ENCODE peak calls at places on chromosomes 3 and 15, in nine cellular contexts. G is pancreas, X is choroid plexus epithelial cell, A is fibroblast of lung, R is AG09309, E is Caco-2, K is cardiac fibroblast, H is lower lobe of right lung, T is left lung. P is an unnamed sample.

GRCh38 chr3:13850161-13850945 is 29.5 kb downstream of the WNT7A start:
- DNase-seq in G (no peak), X (no peak), A (peak; percentile 36), R (no peak), E (peak; percentile 93), K (no peak), H (peak; percentile 87), T (peak; percentile 92), P (peak; percentile 0)

GRCh38 chr15:93040288-93041158 is 48.5 kb downstream of the RGMA start:
- DNase-seq in G (no peak), X (no peak), A (no peak), R (no peak), E (no peak), K (no peak), H (peak; percentile 74), T (peak; percentile 76), P (no peak)

GRCh38 chr3:29202368-29202767 is 78.5 kb upstream of the RBMS3 start:
- DNase-seq in G (no peak), X (peak; percentile 46), A (peak; percentile 69), R (no peak), E (no peak), K (peak; percentile 10), H (no peak), T (no peak), P (no peak)

GRCh38 chr15:68550004-68550403 is 28.8 kb upstream of the CORO2B start:
- DNase-seq in G (no peak), X (no peak), A (no peak), R (no peak), E (no peak), K (no peak), H (no peak), T (no peak), P (no peak)

GRCh38 chr3:71709908-71710511 is 15.2 kb downstream of the EIF4E3 start:
- DNase-seq in G (peak; percentile 39), X (no peak), A (no peak), R (no peak), E (no peak), K (no peak), H (no peak), T (no peak), P (no peak)

GRCh38 chr3:32366638-32367368 is 24.9 kb upstream of the CMTM7 start:
- DNase-seq in G (no peak), X (peak; percentile 18), A (peak; percentile 35), R (no peak), E (no peak), K (no peak), H (no peak), T (no peak), P (no peak)

GRCh38 chr3:97942801-97943546 is 29.3 kb downstream of the RIOX2 start:
- DNase-seq in G (no peak), X (no peak), A (no peak), R (no peak), E (no peak), K (no peak), H (no peak), T (no peak), P (no peak)

GRCh38 chr3:37279858-37280257 is 105.5 kb upstream of the LRRFIP2 start:
- DNase-seq in G (no peak), X (peak; percentile 10), A (no peak), R (no peak), E (no peak), K (no peak), H (no peak), T (no peak), P (no peak)

GRCh38 chr3:112814256-112814655 is 32.4 kb downstream of the CD200R1L start:
- DNase-seq in G (no peak), X (peak; percentile 93), A (peak; percentile 82), R (peak; percentile 76), E (no peak), K (peak; percentile 93), H (no peak), T (no peak), P (peak; percentile 28)

GRCh38 chr15:65365229-65365628 is 12.6 kb downstream of the IGDCC3 start:
- DNase-seq in G (no peak), X (peak; percentile 27), A (no peak), R (no peak), E (peak; percentile 76), K (no peak), H (no peak), T (no peak), P (no peak)

GRCh38 chr3:134699141-134699711 is 48.4 kb upstream of the KY start:
- DNase-seq in G (no peak), X (no peak), A (no peak), R (no peak), E (no peak), K (no peak), H (no peak), T (no peak), P (no peak)

GRCh38 chr3:101867521-101867920 is 18.2 kb downstream of the NFKBIZ start:
- DNase-seq in G (no peak), X (no peak), A (no peak), R (no peak), E (no peak), K (no peak), H (no peak), T (no peak), P (no peak)

GRCh38 chr3:197168606-197169005 is 129.8 kb downstream of the DLG1 start:
- DNase-seq in G (no peak), X (peak; percentile 69), A (peak; percentile 31), R (peak; percentile 24), E (no peak), K (peak; percentile 64), H (no peak), T (no peak), P (peak; percentile 19)

GRCh38 chr15:66832679-66833078 is 130.6 kb downstream of the SMAD6 start:
- DNase-seq in G (no peak), X (peak; percentile 83), A (no peak), R (peak; percentile 89), E (no peak), K (peak; percentile 96), H (no peak), T (no peak), P (peak; percentile 60)

GRCh38 chr15:66831289-66831688 is 129.3 kb downstream of the SMAD6 start:
- DNase-seq in G (no peak), X (no peak), A (no peak), R (no peak), E (no peak), K (no peak), H (no peak), T (no peak), P (no peak)

GRCh38 chr15:66829551-66830131 is 127.6 kb downstream of the SMAD6 start:
- DNase-seq in G (no peak), X (no peak), A (no peak), R (no peak), E (no peak), K (no peak), H (no peak), T (no peak), P (no peak)

GRCh38 chr15:66831801-66832390 is 129.9 kb downstream of the SMAD6 start:
- DNase-seq in G (no peak), X (no peak), A (no peak), R (no peak), E (peak; percentile 22), K (no peak), H (peak; percentile 34), T (no peak), P (no peak)

GRCh38 chr15:66830358-66830757 is 128.3 kb downstream of the SMAD6 start:
- DNase-seq in G (no peak), X (peak; percentile 51), A (peak; percentile 61), R (no peak), E (no peak), K (peak; percentile 85), H (no peak), T (no peak), P (no peak)
- TF ChIP-seq CTCF in G (no peak), X (no peak), A (no peak), R (no peak), E (no peak), K (no peak), H (no peak), T (no peak), P (no peak)

GRCh38 chr3:151386063-151386462 is 1.5 kb upstream of the P2RY12 start:
- DNase-seq in G (no peak), X (no peak), A (peak; percentile 25), R (no peak), E (no peak), K (no peak), H (no peak), T (no peak), P (no peak)

GRCh38 chr3:151382671-151383070 is 1.9 kb downstream of the P2RY12 start:
- DNase-seq in G (no peak), X (no peak), A (no peak), R (no peak), E (no peak), K (no peak), H (no peak), T (no peak), P (no peak)

GRCh38 chr3:151384741-151385174 is at the start of gene P2RY12:
- DNase-seq in G (no peak), X (no peak), A (no peak), R (no peak), E (no peak), K (no peak), H (no peak), T (no peak), P (no peak)

GRCh38 chr3:151383111-151383510 is 1.4 kb downstream of the P2RY12 start:
- DNase-seq in G (no peak), X (no peak), A (no peak), R (no peak), E (no peak), K (no peak), H (no peak), T (no peak), P (no peak)

GRCh38 chr3:151383956-151384355 is 597 bp downstream of the P2RY12 start:
- DNase-seq in G (no peak), X (no peak), A (no peak), R (no peak), E (no peak), K (peak; percentile 14), H (no peak), T (no peak), P (no peak)
- H3K4me3 ChIP-seq in G (no peak overlapping the region), X (peak overlapping the region; percentile 2), A (peak overlapping the region; percentile 34), R (no peak overlapping the region), E (no peak overlapping the region), K (no peak overlapping the region), H (peak overlapping the region; percentile 39), T (peak overlapping the region; percentile 13), P (no peak overlapping the region)

GRCh38 chr3:16828815-16829214 is 55.9 kb upstream of the PLCL2 start:
- DNase-seq in G (peak; percentile 40), X (peak; percentile 85), A (peak; percentile 35), R (peak; percentile 34), E (no peak), K (peak; percentile 70), H (peak; percentile 46), T (no peak), P (no peak)
- TF ChIP-seq CTCF in G (peak; percentile 16), X (peak; percentile 76), A (peak; percentile 49), R (peak; percentile 52), E (no peak), K (peak; percentile 62), H (peak; percentile 41), T (no peak), P (peak; percentile 46)

DNA sequence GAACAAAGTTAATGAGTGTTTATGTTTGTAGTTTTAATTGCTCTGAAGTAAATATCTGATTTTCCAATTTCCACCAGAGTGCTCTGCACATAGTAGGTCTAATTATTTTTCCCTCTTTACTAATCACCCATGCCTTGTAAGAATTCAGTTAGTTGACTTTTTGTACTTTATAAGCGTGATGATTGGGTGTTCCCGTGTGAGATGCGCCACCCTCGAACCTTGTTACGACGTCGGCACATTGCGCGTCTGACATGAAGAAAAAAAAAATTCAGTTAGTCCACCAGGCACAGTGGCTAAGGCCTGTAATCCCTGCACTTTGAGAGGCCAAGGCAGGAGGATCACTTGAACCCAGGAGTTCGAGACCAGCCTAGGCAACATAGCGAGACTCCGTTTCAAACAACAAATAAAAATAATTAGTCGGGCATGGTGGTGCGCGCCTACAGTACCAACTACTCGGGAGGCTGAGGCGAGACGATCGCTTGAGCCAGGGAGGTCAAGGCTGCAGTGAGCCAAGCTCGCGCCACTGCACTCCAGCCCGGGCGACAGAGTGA is 507 bp upstream of the VHL start:
- DNase-seq in G (no peak), X (no peak), A (no peak), R (no peak), E (no peak), K (no peak), H (peak; percentile 52), T (no peak), P (no peak)
- H3K4me3 ChIP-seq in G (no peak overlapping the region), X (peak overlapping the region; percentile 84), A (peak overlapping the region; percentile 26), R (no peak overlapping the region), E (peak overlapping the region; percentile 19), K (no peak overlapping the region), H (peak overlapping the region; percentile 77), T (peak overlapping the region; percentile 73), P (peak overlapping the region; percentile 12)